ENCODE peak calls at places on chromosome 18, in four cellular contexts. L is IMR-90, Z is K562, F is GM12878. I is an unnamed sample.

GRCh38 chr18:63177259-63177658 is 142.3 kb downstream of the BCL2 start:
- DNase-seq in L (no peak), Z (no peak), F (no peak), I (no peak)

GRCh38 chr18:23135679-23136325 is 517 bp downstream of the CABLES1 start:
- DNase-seq in L (no peak), Z (no peak), F (no peak), I (no peak)

GRCh38 chr18:78242307-78242643 is 737.3 kb upstream of the SALL3 start:
- DNase-seq in L (no peak), Z (no peak), F (no peak), I (no peak)

GRCh38 chr18:36693931-36694661 is 134.7 kb downstream of the TPGS2 start:
- DNase-seq in L (peak; percentile 78), Z (no peak), F (no peak), I (no peak)

GRCh38 chr18:36697905-36698304 is 130.9 kb downstream of the TPGS2 start:
- DNase-seq in L (peak; percentile 94), Z (no peak), F (no peak), I (no peak)

GRCh38 chr18:48986851-48987761 is 36.3 kb upstream of the SMAD7 start:
- DNase-seq in L (no peak), Z (no peak), F (no peak), I (no peak)

GRCh38 chr18:55753643-55754255 is 165.8 kb upstream of the TCF4 start:
- DNase-seq in L (peak; percentile 45), Z (no peak), F (no peak), I (peak; percentile 40)

GRCh38 chr18:38237796-38238195 is 672.2 kb upstream of the CELF4 start:
- DNase-seq in L (no peak), Z (no peak), F (no peak), I (no peak)

GRCh38 chr18:45106331-45106774 is 425.7 kb downstream of the SETBP1 start:
- DNase-seq in L (no peak), Z (no peak), F (peak; percentile 87), I (no peak)

GRCh38 chr18:58694720-58695468 is 23.6 kb downstream of the MALT1 start:
- DNase-seq in L (no peak), Z (peak; percentile 28), F (no peak), I (no peak)

GRCh38 chr18:31773774-31774476 is 13.2 kb upstream of the SLC25A52 start:
- DNase-seq in L (no peak), Z (no peak), F (no peak), I (no peak)

GRCh38 chr18:80086281-80086680 is 22.8 kb upstream of the ADNP2 start:
- DNase-seq in L (peak; percentile 49), Z (no peak), F (no peak), I (no peak)

GRCh38 chr18:39188278-39188677 is 1622.7 kb upstream of the CELF4 start:
- DNase-seq in L (no peak), Z (no peak), F (no peak), I (no peak)

GRCh38 chr18:29078272-29078671 is 901.3 kb upstream of the CDH2 start:
- DNase-seq in L (no peak), Z (no peak), F (no peak), I (no peak)

GRCh38 chr18:48888681-48889080 is 62.1 kb downstream of the SMAD7 start:
- DNase-seq in L (no peak), Z (no peak), F (no peak), I (no peak)

GRCh38 chr18:22813648-22814328 is 119.3 kb upstream of the RBBP8 start:
- DNase-seq in L (peak; percentile 65), Z (peak; percentile 30), F (no peak), I (peak; percentile 56)

GRCh38 chr18:63578357-63578958 is 8.7 kb upstream of the SERPINB13 start:
- DNase-seq in L (peak; percentile 36), Z (peak; percentile 35), F (no peak), I (peak; percentile 53)

GRCh38 chr18:22900558-22901183 is 32.5 kb upstream of the RBBP8 start:
- DNase-seq in L (peak; percentile 3), Z (no peak), F (no peak), I (no peak)

GRCh38 chr18:35497006-35497333 is 790 bp downstream of the INO80C start:
- DNase-seq in L (peak; percentile 51), Z (peak; percentile 60), F (no peak), I (no peak)

GRCh38 chr18:62339106-62339988 is 14.2 kb downstream of the TNFRSF11A start:
- DNase-seq in L (peak; percentile 81), Z (peak; percentile 25), F (no peak), I (peak; percentile 79)

GRCh38 chr18:62018761-62019041 is 125.9 kb upstream of the RNF152 start:
- DNase-seq in L (no peak), Z (no peak), F (no peak), I (no peak)

GRCh38 chr18:62452280-62452824 is 70.5 kb upstream of the ZCCHC2 start:
- DNase-seq in L (peak; percentile 19), Z (no peak), F (no peak), I (no peak)

GRCh38 chr18:76588591-76589303 is 93.7 kb upstream of the ZNF516 start:
- DNase-seq in L (no peak), Z (no peak), F (no peak), I (no peak)

GRCh38 chr18:62499263-62499650 is 23.6 kb upstream of the ZCCHC2 start:
- DNase-seq in L (no peak), Z (no peak), F (no peak), I (no peak)

GRCh38 chr18:57980573-57981348 is 63.3 kb upstream of the NEDD4L start:
- DNase-seq in L (no peak), Z (no peak), F (no peak), I (no peak)

GRCh38 chr18:63240541-63241316 is 78.8 kb downstream of the BCL2 start:
- DNase-seq in L (no peak), Z (no peak), F (no peak), I (no peak)

GRCh38 chr18:59273936-59274928 is 978 bp upstream of the RAX start:
- DNase-seq in L (no peak), Z (no peak), F (no peak), I (no peak)

GRCh38 chr18:34084635-34085034 is 140.1 kb downstream of the NOL4 start:
- DNase-seq in L (no peak), Z (no peak), F (no peak), I (no peak)

GRCh38 chr18:50458366-50458765 is 83.5 kb downstream of the SKA1 start:
- DNase-seq in L (no peak), Z (no peak), F (no peak), I (no peak)

GRCh38 chr18:11004294-11004693 is 145.1 kb downstream of the PIEZO2 start:
- DNase-seq in L (peak; percentile 72), Z (no peak), F (peak; percentile 54), I (no peak)

GRCh38 chr18:28175047-28175929 is 1.6 kb downstream of the CDH2 start:
- DNase-seq in L (peak; percentile 42), Z (no peak), F (no peak), I (peak; percentile 44)

DNA sequence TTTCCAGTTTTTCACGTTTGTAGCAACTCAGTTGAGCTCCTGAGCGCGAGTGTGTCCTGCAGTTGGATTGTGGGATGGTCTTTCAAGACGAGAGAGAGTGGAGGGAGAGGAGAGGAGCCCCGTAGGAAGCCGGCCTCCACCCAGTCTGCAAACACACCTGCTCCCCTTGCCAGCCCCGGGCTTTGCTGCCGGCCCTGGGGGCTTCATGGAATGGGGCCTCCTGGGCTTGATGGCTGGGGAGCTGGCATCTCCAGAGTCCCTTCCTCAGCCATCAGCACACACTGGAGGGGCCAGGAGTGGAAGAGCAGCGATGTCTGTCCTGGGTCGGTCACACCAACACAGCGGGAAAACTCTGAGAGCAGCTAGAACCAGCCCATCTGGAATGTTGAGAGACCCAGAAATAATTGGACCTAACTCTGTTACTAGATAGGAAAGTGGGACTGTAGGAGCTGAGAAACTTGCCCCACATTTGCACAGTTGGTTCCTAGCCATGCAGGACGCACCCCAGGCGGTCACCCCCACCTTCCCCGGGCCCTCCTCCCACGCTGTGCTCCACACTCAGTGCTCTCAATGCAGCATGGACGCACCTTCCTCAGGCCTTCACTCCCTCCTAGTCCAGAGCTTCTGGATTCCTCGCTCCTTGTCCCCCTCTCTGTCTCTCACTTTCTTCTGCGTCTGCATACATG is 69.6 kb downstream of the PTGR3 start:
- DNase-seq in L (no peak), Z (no peak), F (no peak), I (no peak)
- TF ChIP-seq FOS in L (no peak), Z (no peak), F (no peak), I (no peak)

DNA sequence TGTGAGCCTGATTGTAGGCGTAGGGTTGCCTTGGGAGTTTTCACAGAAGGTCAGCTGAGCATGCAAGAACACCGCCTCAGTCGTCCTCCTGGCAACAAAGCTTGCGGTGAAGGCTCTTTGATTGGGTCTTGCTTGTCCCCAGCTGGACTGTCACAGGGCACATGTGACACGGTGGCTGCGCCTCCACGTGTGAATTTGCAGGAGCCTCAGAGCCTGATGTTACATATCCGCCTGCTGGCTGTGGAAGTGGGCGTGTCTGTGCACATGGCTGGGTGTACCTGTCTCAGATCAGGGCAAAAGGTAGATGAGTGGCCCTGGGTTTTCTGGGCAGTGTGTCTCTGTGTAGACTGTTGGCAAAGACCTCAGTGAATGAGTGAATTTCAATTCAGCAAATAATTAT is 228.8 kb downstream of the HAUS1 start:
- DNase-seq in L (no peak), Z (no peak), F (no peak), I (no peak)
- H3K4me2 ChIP-seq in L (no peak overlapping the region), Z (no peak overlapping the region), F (no peak overlapping the region), I (no peak overlapping the region)

DNA sequence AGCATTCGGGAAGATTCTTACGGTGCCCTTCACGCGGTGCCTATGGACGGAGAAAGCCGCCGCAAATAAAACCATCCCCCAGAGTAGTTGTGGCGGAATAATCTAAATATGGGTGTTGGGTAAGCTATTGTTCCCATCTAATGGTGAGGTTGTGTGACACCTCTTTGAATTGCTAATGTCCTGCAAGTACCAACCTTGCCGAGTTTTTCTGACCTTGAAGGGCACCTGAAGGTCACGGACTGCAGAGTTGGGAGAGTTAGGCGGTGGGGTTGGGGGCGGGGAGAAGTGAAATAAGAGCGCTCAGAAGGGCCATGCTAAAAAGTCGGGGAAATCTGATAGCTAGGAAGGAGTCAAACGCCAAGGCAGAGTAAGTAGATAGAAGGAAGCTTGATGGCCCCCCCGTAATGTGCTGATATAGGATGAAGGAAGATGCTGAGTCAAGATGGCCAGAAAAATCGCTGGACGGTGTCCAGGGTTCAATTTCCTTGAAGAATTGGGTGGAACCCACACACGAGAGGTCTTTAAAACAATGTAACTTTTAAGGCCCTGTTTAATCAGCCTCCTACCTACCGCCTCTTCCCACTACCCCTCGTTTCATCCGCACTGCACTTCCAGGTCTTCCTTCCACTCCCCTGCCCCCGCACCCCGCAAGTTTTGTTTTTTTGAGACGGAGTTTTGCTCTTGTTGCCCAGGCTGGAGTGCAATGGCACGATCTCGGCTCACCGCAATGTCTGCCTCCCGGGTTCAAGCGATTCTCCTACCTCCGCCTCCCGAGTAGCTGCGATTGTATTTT is 602 bp downstream of the KATNAL2 start:
- DNase-seq in L (peak; percentile 37), Z (peak; percentile 78), F (no peak), I (no peak)
- TF ChIP-seq FOS in L (no peak), Z (no peak), F (no peak), I (no peak)

GRCh38 chr18:26745288-26745975 is 120.1 kb downstream of the AQP4 start:
- DNase-seq in L (no peak), Z (no peak), F (no peak), I (no peak)
- H3K4me2 ChIP-seq in L (no peak overlapping the region), Z (no peak overlapping the region), F (no peak overlapping the region), I (no peak overlapping the region)

I was measured in endothelial cell of umbilical vein.